ENCODE peak calls at places on chromosomes 4 and X, in ten cellular contexts. M is NCI-H1694 treated with DMSO at 0.1 percent for 48 hours; Z is NCI-H2081; I is central memory CD4-positive, alpha-beta T cell; D is stimulated activated CD8-positive, alpha-beta memory T cell treated with anti-CD3 and anti-CD28 coated beads, Interleukin-15, amount 100 ng/mL, for 24 hours; W is HFF-Myc; K is fibroblast of the aortic adventitia; U is ELF-1; T is GM13977; O is neural progenitor cell. N is an unnamed sample.

GRCh38 chr4:7970031-7970946 is 30.6 kb upstream of the AFAP1 start:
- DNase-seq in D (no peak), O (no peak), Z (no peak), I (peak), T (peak), W (no peak), M (no peak), K (peak), U (peak), N (no peak)

GRCh38 chr4:62454535-62454934 is 1254.4 kb downstream of the ADGRL3 start:
- DNase-seq in Z (no peak), O (no peak), K (no peak), M (no peak), D (no peak), U (no peak), W (no peak), T (no peak), I (no peak), N (no peak)

GRCh38 chr4:155403886-155404285 is 27.1 kb upstream of the MAP9 start:
- DNase-seq in W (peak), D (no peak), U (no peak), M (no peak), I (no peak), Z (peak), T (no peak), K (peak), O (peak), N (no peak)

GRCh38 chr4:138308421-138308820 is 66.3 kb upstream of the SLC7A11 start:
- DNase-seq in D (no peak), T (no peak), K (peak), M (no peak), O (no peak), U (peak), I (no peak), Z (no peak), W (peak), N (no peak)

GRCh38 chr4:8388471-8388870 is 52.1 kb downstream of the ACOX3 start:
- DNase-seq in W (no peak), M (no peak), D (no peak), Z (no peak), T (no peak), O (no peak), I (no peak), U (no peak), K (no peak), N (no peak)

GRCh38 chrX:1205681-1206611 is 6.5 kb downstream of the CRLF2 start:
- DNase-seq in W (peak), M (no peak), T (peak), D (no peak), U (peak), K (peak), I (peak), O (peak), Z (no peak), N (no peak)

GRCh38 chrX:9318761-9319160 is 146.1 kb upstream of the TBL1X start:
- DNase-seq in U (no peak), M (no peak), W (no peak), O (no peak), I (no peak), T (no peak), D (no peak), Z (peak), K (no peak), N (no peak)

GRCh38 chrX:22389544-22390243 is 117.0 kb downstream of the CBLL2 start:
- DNase-seq in T (no peak), D (no peak), Z (peak), W (no peak), I (no peak), U (peak), M (no peak), K (peak), O (no peak), N (no peak)

GRCh38 chr4:155600246-155600645 is 66.4 kb upstream of the GUCY1A1 start:
- DNase-seq in W (no peak), M (no peak), D (no peak), I (no peak), O (no peak), T (no peak), U (no peak), K (no peak), Z (no peak), N (no peak)

GRCh38 chrX:28847423-28847822 is 260.2 kb downstream of the IL1RAPL1 start:
- DNase-seq in U (peak), M (no peak), K (peak), I (no peak), W (peak), Z (no peak), O (no peak), T (no peak), D (no peak), N (no peak)

GRCh38 chrX:106415276-106415895 is 196.4 kb upstream of the RADX start:
- DNase-seq in I (peak), U (peak), D (no peak), W (no peak), K (peak), Z (peak), M (peak), T (peak), O (peak), N (no peak)

GRCh38 chr4:4711902-4712301 is 147.6 kb upstream of the MSX1 start:
- DNase-seq in T (no peak), O (no peak), K (no peak), I (no peak), W (no peak), M (no peak), U (no peak), Z (no peak), D (no peak), N (no peak)

GRCh38 chr4:94917146-94917545 is 159.4 kb downstream of the BMPR1B start:
- DNase-seq in T (no peak), Z (no peak), M (no peak), D (no peak), U (no peak), K (no peak), O (no peak), W (no peak), I (no peak), N (no peak)

GRCh38 chr4:2259036-2259540 is 2.8 kb downstream of the MXD4 start:
- DNase-seq in T (no peak), I (no peak), Z (no peak), D (no peak), U (no peak), M (no peak), K (no peak), W (no peak), O (no peak), N (no peak)

GRCh38 chrX:102959471-102959870 is 22.4 kb downstream of the RAB40AL start:
- DNase-seq in U (peak), W (no peak), M (no peak), Z (no peak), T (no peak), I (no peak), D (no peak), O (no peak), K (peak), N (no peak)

GRCh38 chrX:154986826-154987575 is 35.5 kb downstream of the F8 start:
- DNase-seq in Z (no peak), D (no peak), W (no peak), I (no peak), K (peak), M (no peak), U (no peak), T (no peak), O (no peak), N (no peak)

GRCh38 chr4:66045913-66046312 is 375.6 kb upstream of the EPHA5 start:
- DNase-seq in I (no peak), W (no peak), M (no peak), Z (no peak), U (no peak), K (no peak), D (no peak), O (no peak), T (no peak), N (no peak)

GRCh38 chr4:174505012-174505411 is 17.3 kb downstream of the HPGD start:
- DNase-seq in T (no peak), O (no peak), U (no peak), D (no peak), Z (no peak), K (no peak), I (no peak), M (no peak), W (no peak), N (no peak)